ENCODE peak calls at places on chromosomes 12 and 14, in seven cellular contexts. One of them, this sample, is unnamed.

GRCh38 chr14:57533214-57533613 is 39.6 kb upstream of the CCDC198 start:
- DNase-seq in amniotic stem cell: no peak
- DNase-seq in bronchial epithelial cell: peak
- DNase-seq in stomach: no peak
- DNase-seq in foreskin fibroblast: peak
- DNase-seq in dorsolateral prefrontal cortex: no peak
- DNase-seq in NCI-H748 treated with DMSO at 0.1 percent for 48 hours: peak
- DNase-seq in this sample: no peak

GRCh38 chr14:100296106-100296651 is 10.1 kb downstream of the SLC25A29 start:
- DNase-seq in amniotic stem cell: no peak
- DNase-seq in bronchial epithelial cell: no peak
- DNase-seq in stomach: no peak
- DNase-seq in foreskin fibroblast: no peak
- DNase-seq in dorsolateral prefrontal cortex: no peak
- DNase-seq in NCI-H748 treated with DMSO at 0.1 percent for 48 hours: no peak
- DNase-seq in this sample: no peak

GRCh38 chr12:47032644-47033043 is 46.8 kb upstream of the PCED1B start:
- DNase-seq in amniotic stem cell: peak
- DNase-seq in bronchial epithelial cell: peak
- DNase-seq in stomach: no peak
- DNase-seq in foreskin fibroblast: peak
- DNase-seq in dorsolateral prefrontal cortex: no peak
- DNase-seq in NCI-H748 treated with DMSO at 0.1 percent for 48 hours: peak
- DNase-seq in this sample: no peak

GRCh38 chr12:56699020-56699661 is 11.1 kb upstream of the PTGES3 start:
- DNase-seq in amniotic stem cell: no peak
- DNase-seq in bronchial epithelial cell: no peak
- DNase-seq in stomach: no peak
- DNase-seq in foreskin fibroblast: no peak
- DNase-seq in dorsolateral prefrontal cortex: no peak
- DNase-seq in NCI-H748 treated with DMSO at 0.1 percent for 48 hours: no peak
- DNase-seq in this sample: no peak

GRCh38 chr12:63276537-63277365 is 125.8 kb upstream of the AVPR1A start:
- DNase-seq in amniotic stem cell: no peak
- DNase-seq in bronchial epithelial cell: peak
- DNase-seq in stomach: peak
- DNase-seq in foreskin fibroblast: peak
- DNase-seq in dorsolateral prefrontal cortex: no peak
- DNase-seq in NCI-H748 treated with DMSO at 0.1 percent for 48 hours: peak
- DNase-seq in this sample: no peak

GRCh38 chr12:119868992-119869391 is 8.1 kb downstream of the CIT start:
- DNase-seq in amniotic stem cell: no peak
- DNase-seq in bronchial epithelial cell: peak
- DNase-seq in stomach: no peak
- DNase-seq in foreskin fibroblast: peak
- DNase-seq in dorsolateral prefrontal cortex: no peak
- DNase-seq in NCI-H748 treated with DMSO at 0.1 percent for 48 hours: no peak
- DNase-seq in this sample: no peak

GRCh38 chr12:3314306-3314663 is 176.7 kb upstream of the PRMT8 start:
- DNase-seq in amniotic stem cell: no peak
- DNase-seq in bronchial epithelial cell: no peak
- DNase-seq in stomach: no peak
- DNase-seq in foreskin fibroblast: no peak
- DNase-seq in dorsolateral prefrontal cortex: no peak
- DNase-seq in NCI-H748 treated with DMSO at 0.1 percent for 48 hours: no peak
- DNase-seq in this sample: no peak

GRCh38 chr12:85866929-85867776 is 6.9 kb upstream of the NTS start:
- DNase-seq in amniotic stem cell: peak
- DNase-seq in bronchial epithelial cell: peak
- DNase-seq in stomach: no peak
- DNase-seq in foreskin fibroblast: peak
- DNase-seq in dorsolateral prefrontal cortex: no peak
- DNase-seq in NCI-H748 treated with DMSO at 0.1 percent for 48 hours: peak
- DNase-seq in this sample: no peak

GRCh38 chr12:47903151-47903611 is 1.6 kb downstream of the VDR start:
- DNase-seq in amniotic stem cell: no peak
- DNase-seq in bronchial epithelial cell: peak
- DNase-seq in stomach: peak
- DNase-seq in foreskin fibroblast: peak
- DNase-seq in dorsolateral prefrontal cortex: no peak
- DNase-seq in NCI-H748 treated with DMSO at 0.1 percent for 48 hours: no peak
- DNase-seq in this sample: no peak

GRCh38 chr12:55932546-55932919 is 1.6 kb downstream of the DGKA start:
- DNase-seq in amniotic stem cell: no peak
- DNase-seq in bronchial epithelial cell: peak
- DNase-seq in stomach: no peak
- DNase-seq in foreskin fibroblast: peak
- DNase-seq in dorsolateral prefrontal cortex: no peak
- DNase-seq in NCI-H748 treated with DMSO at 0.1 percent for 48 hours: peak
- DNase-seq in this sample: no peak

GRCh38 chr14:104868811-104869572 is 3.9 kb downstream of the CEP170B start:
- DNase-seq in amniotic stem cell: no peak
- DNase-seq in bronchial epithelial cell: no peak
- DNase-seq in stomach: no peak
- DNase-seq in foreskin fibroblast: no peak
- DNase-seq in dorsolateral prefrontal cortex: no peak
- DNase-seq in NCI-H748 treated with DMSO at 0.1 percent for 48 hours: no peak
- DNase-seq in this sample: no peak

GRCh38 chr12:120488057-120488660 is 7.8 kb upstream of the DYNLL1 start:
- DNase-seq in amniotic stem cell: no peak
- DNase-seq in bronchial epithelial cell: no peak
- DNase-seq in stomach: no peak
- DNase-seq in foreskin fibroblast: no peak
- DNase-seq in dorsolateral prefrontal cortex: no peak
- DNase-seq in NCI-H748 treated with DMSO at 0.1 percent for 48 hours: no peak
- DNase-seq in this sample: no peak

GRCh38 chr14:92351750-92352149 is 28.8 kb downstream of the SLC24A4 start:
- DNase-seq in amniotic stem cell: no peak
- DNase-seq in bronchial epithelial cell: no peak
- DNase-seq in stomach: no peak
- DNase-seq in foreskin fibroblast: no peak
- DNase-seq in dorsolateral prefrontal cortex: no peak
- DNase-seq in NCI-H748 treated with DMSO at 0.1 percent for 48 hours: no peak
- DNase-seq in this sample: no peak

GRCh38 chr12:115541891-115542361 is 735.6 kb downstream of the MED13L start:
- DNase-seq in amniotic stem cell: no peak
- DNase-seq in bronchial epithelial cell: no peak
- DNase-seq in stomach: no peak
- DNase-seq in foreskin fibroblast: no peak
- DNase-seq in dorsolateral prefrontal cortex: no peak
- DNase-seq in NCI-H748 treated with DMSO at 0.1 percent for 48 hours: no peak
- DNase-seq in this sample: no peak

GRCh38 chr12:30026621-30027234 is 243.0 kb upstream of the TMTC1 start:
- DNase-seq in amniotic stem cell: peak
- DNase-seq in bronchial epithelial cell: peak
- DNase-seq in stomach: no peak
- DNase-seq in foreskin fibroblast: peak
- DNase-seq in dorsolateral prefrontal cortex: no peak
- DNase-seq in NCI-H748 treated with DMSO at 0.1 percent for 48 hours: no peak
- DNase-seq in this sample: no peak

GRCh38 chr12:51950682-51951198 is 759 bp upstream of the ACVR1B start:
- DNase-seq in amniotic stem cell: no peak
- DNase-seq in bronchial epithelial cell: no peak
- DNase-seq in stomach: no peak
- DNase-seq in foreskin fibroblast: no peak
- DNase-seq in dorsolateral prefrontal cortex: no peak
- DNase-seq in NCI-H748 treated with DMSO at 0.1 percent for 48 hours: no peak
- DNase-seq in this sample: no peak

GRCh38 chr12:123109319-123109772 is 41.5 kb downstream of the PITPNM2 start:
- DNase-seq in amniotic stem cell: no peak
- DNase-seq in bronchial epithelial cell: no peak
- DNase-seq in stomach: no peak
- DNase-seq in foreskin fibroblast: no peak
- DNase-seq in dorsolateral prefrontal cortex: peak
- DNase-seq in NCI-H748 treated with DMSO at 0.1 percent for 48 hours: no peak
- DNase-seq in this sample: no peak

GRCh38 chr12:73656375-73656774 is 881.3 kb upstream of the ATXN7L3B start:
- DNase-seq in amniotic stem cell: no peak
- DNase-seq in bronchial epithelial cell: no peak
- DNase-seq in stomach: no peak
- DNase-seq in foreskin fibroblast: no peak
- DNase-seq in dorsolateral prefrontal cortex: no peak
- DNase-seq in NCI-H748 treated with DMSO at 0.1 percent for 48 hours: no peak
- DNase-seq in this sample: no peak

GRCh38 chr14:59768855-59769254 is 101.7 kb downstream of the RTN1 start:
- DNase-seq in amniotic stem cell: no peak
- DNase-seq in bronchial epithelial cell: peak
- DNase-seq in stomach: no peak
- DNase-seq in foreskin fibroblast: no peak
- DNase-seq in dorsolateral prefrontal cortex: no peak
- DNase-seq in NCI-H748 treated with DMSO at 0.1 percent for 48 hours: no peak
- DNase-seq in this sample: no peak